ENCODE peak calls at places on chromosomes 1 and 21, in six cellular contexts. J is esophagus muscularis mucosa, Q is ovary, N is mesothelial cell of epicardium, W is MCF 10A, H is lower leg skin. M is an unnamed sample.

GRCh38 chr1:66613187-66613586 is 79.2 kb downstream of the SGIP1 start:
- DNase-seq in J (no peak), Q (no peak), N (no peak), W (peak; percentile 30), H (no peak), M (no peak)

GRCh38 chr1:8989821-8990220 is 36.4 kb downstream of the SLC2A7 start:
- DNase-seq in J (no peak), Q (no peak), N (no peak), W (no peak), H (no peak), M (no peak)

GRCh38 chr1:94351441-94351840 is 66.7 kb upstream of the ABCD3 start:
- DNase-seq in J (peak; percentile 87), Q (no peak), N (no peak), W (no peak), H (no peak), M (no peak)

GRCh38 chr21:22791986-22792560 is 1793.9 kb downstream of the NCAM2 start:
- DNase-seq in J (no peak), Q (no peak), N (no peak), W (peak; percentile 60), H (no peak), M (peak; percentile 18)

GRCh38 chr1:177794316-177794991 is 175.4 kb downstream of the SEC16B start:
- DNase-seq in J (no peak), Q (no peak), N (no peak), W (no peak), H (no peak), M (no peak)

GRCh38 chr1:164902491-164902890 is 343.5 kb downstream of the PBX1 start:
- DNase-seq in J (no peak), Q (no peak), N (no peak), W (no peak), H (no peak), M (no peak)

GRCh38 chr1:199273837-199274379 is 635.1 kb downstream of the PTPRC start:
- DNase-seq in J (no peak), Q (no peak), N (no peak), W (peak; percentile 58), H (no peak), M (peak; percentile 18)

GRCh38 chr1:13498553-13498952 is 15.2 kb downstream of the LRRC38 start:
- DNase-seq in J (no peak), Q (no peak), N (no peak), W (no peak), H (no peak), M (no peak)

GRCh38 chr1:231949277-231950122 is 322.9 kb downstream of the DISC1 start:
- DNase-seq in J (no peak), Q (peak; percentile 66), N (no peak), W (no peak), H (no peak), M (no peak)

GRCh38 chr1:203592156-203592555 is 34.5 kb upstream of the ATP2B4 start:
- DNase-seq in J (no peak), Q (peak; percentile 40), N (peak; percentile 75), W (no peak), H (no peak), M (no peak)

GRCh38 chr1:115041654-115042053 is 12.0 kb downstream of the TSHB start:
- DNase-seq in J (no peak), Q (no peak), N (no peak), W (peak; percentile 51), H (no peak), M (no peak)

GRCh38 chr21:34080693-34081092 is 7.3 kb downstream of the MRPS6 start:
- DNase-seq in J (no peak), Q (no peak), N (no peak), W (no peak), H (no peak), M (no peak)

GRCh38 chr1:58904299-58905125 is 120.7 kb upstream of the JUN start:
- DNase-seq in J (peak; percentile 42), Q (no peak), N (no peak), W (no peak), H (no peak), M (peak; percentile 18)

GRCh38 chr1:90510143-90510542 is 207.0 kb downstream of the BARHL2 start:
- DNase-seq in J (no peak), Q (no peak), N (no peak), W (no peak), H (no peak), M (no peak)

GRCh38 chr1:10648689-10649483 is 147.6 kb downstream of the CASZ1 start:
- DNase-seq in J (no peak), Q (no peak), N (no peak), W (no peak), H (no peak), M (no peak)

GRCh38 chr1:5620418-5620817 is 371.8 kb downstream of the NPHP4 start:
- DNase-seq in J (peak; percentile 77), Q (no peak), N (no peak), W (no peak), H (no peak), M (no peak)

GRCh38 chr1:4668738-4669700 is 14.6 kb downstream of the AJAP1 start:
- DNase-seq in J (no peak), Q (no peak), N (no peak), W (peak; percentile 78), H (no peak), M (no peak)

DNA sequence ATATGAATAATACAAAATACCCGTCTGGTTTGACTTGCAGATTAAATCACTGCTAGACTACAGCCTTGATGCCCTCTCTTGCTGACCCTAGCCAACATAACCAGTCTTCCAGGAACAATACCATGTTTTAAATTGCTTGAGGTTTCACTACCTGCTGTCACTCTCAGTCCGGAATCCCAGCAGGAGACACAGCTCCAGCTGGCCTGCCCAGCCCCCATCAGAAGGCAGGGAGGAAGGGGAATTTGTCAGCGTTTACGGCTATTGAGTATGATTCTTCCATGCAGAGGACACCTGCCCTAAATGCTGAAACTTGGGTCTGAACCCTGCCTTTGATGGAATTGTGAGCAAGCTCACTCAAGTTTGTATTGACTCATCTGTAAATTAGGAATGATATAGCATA is 33.0 kb downstream of the ZNF496 start:
- DNase-seq in J (no peak), Q (no peak), N (no peak), W (no peak), H (peak; percentile 17), M (no peak)
- TF ChIP-seq CTCF in J (no peak), Q (no peak), N (no peak), W (no peak), H (no peak), M (no peak)

GRCh38 chr1:54488831-54489626 is 59.0 kb upstream of the ACOT11 start:
- DNase-seq in J (peak; percentile 95), Q (peak; percentile 95), N (peak; percentile 95), W (peak; percentile 74), H (peak; percentile 96), M (peak; percentile 84)

GRCh38 chr1:54487571-54488050 is 60.4 kb upstream of the ACOT11 start:
- DNase-seq in J (no peak), Q (peak; percentile 58), N (no peak), W (no peak), H (peak; percentile 90), M (peak; percentile 40)

GRCh38 chr1:54488065-54488750 is 59.8 kb upstream of the ACOT11 start:
- DNase-seq in J (peak; percentile 97), Q (peak; percentile 98), N (peak; percentile 97), W (peak; percentile 88), H (peak; percentile 98), M (peak; percentile 95)

GRCh38 chr1:54490361-54491248 is 57.4 kb upstream of the ACOT11 start:
- DNase-seq in J (no peak), Q (peak; percentile 62), N (no peak), W (no peak), H (no peak), M (peak; percentile 35)

DNA sequence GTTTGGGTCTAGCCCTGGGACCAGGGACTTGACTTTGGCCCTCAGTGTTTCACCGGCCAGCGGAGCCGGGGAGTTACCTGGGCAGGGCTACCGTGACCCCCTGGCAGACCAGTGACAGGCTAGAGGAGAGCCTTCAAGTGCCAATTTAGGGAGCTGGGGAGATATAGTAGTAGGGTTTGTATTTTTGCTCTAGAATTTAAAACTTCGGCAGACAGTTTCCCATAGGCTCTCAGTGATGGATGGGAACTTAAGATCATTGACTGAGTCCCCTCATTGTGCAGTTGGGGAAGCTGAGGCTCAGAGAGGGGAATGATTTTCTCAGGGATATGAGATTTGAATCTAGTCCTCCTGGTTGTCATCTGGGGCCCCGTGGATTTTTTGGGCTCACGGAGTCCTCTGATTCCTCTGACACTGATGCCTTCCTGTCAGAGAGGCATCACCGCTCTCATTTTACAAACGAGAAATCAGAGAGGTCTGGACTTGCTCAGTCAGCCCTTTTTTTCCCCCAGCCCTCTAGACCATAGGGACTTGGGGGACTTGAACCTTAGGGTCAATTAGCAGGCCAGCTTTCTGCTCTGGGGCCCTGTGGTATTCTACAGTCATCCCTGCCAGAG is 58.3 kb upstream of the ACOT11 start:
- DNase-seq in J (no peak), Q (no peak), N (no peak), W (no peak), H (no peak), M (no peak)
- TF ChIP-seq CTCF in J (no peak), Q (no peak), N (peak; percentile 27), W (no peak), H (no peak), M (no peak)

GRCh38 chr1:162285149-162285561 is 91.5 kb downstream of the SPATA46 start:
- DNase-seq in J (no peak), Q (no peak), N (no peak), W (peak; percentile 63), H (no peak), M (peak; percentile 92)
- TF ChIP-seq CTCF in J (no peak), Q (no peak), N (no peak), W (no peak), H (no peak), M (no peak)

DNA sequence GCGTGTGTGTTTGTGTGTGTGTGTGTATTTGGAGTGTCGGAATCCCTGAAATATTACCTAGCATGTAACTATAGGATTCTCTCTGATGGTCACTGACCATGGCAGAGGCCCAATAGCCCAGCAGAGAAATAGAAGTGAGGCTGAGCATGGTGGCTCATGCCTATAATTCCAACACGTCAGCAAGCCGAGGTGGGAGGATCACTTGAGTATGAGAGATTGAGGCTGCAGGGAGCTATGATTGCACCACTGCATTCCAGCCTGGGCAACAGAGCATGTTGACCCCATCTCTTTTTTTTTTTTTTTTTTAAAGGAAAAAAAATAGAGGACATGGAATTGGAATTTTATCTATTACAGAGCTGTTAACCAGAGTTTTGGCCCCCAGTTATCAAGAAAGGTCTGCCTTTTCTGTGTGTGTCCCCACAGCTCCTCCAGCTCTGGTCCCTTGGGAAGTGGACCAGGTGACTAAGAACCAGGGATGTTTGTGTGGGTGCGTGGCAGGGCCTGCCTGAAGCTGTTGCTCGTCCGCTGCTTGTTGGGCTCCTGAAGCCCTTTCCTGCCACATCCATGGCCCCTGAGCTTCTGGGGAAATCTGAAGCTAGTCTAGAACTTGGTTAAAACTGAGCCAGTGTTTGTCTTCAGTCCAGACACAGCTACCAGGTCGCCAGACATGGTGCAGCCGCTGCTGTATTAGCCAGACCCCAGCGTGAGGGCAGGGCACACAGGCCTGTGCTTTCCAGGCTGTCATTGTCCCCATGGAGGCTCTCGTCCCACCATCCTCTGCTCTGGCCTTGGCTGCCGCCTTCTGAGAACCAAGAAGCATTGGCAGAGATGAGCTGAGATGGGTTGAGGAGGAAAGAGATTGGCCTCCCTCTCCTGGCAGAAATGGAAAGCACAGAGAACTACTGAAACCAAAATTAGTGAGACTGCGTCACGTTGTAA is 25.5 kb downstream of the CAPN9 start:
- DNase-seq in J (no peak), Q (peak; percentile 41), N (no peak), W (peak; percentile 72), H (no peak), M (peak; percentile 41)
- TF ChIP-seq CTCF in J (peak; percentile 36), Q (no peak), N (no peak), W (peak; percentile 54), H (no peak), M (peak; percentile 51)

M was measured in colonic mucosa.